ENCODE peak calls at places on chromosomes 4 and X, in six cellular contexts. N is neuronal stem cell, A is IMR-90, X is H9, R is mesenchymal stem cell, D is H1. U is an unnamed sample.
A peak's percentile ranks its signal among the peaks of the same experiment; 100 is the strongest.

GRCh38 chrX:123859409-123859827 is 435 bp upstream of the XIAP start:
- DNase-seq in R (no peak), N (peak; percentile 3), D (no peak), A (no peak), X (no peak), U (no peak)

GRCh38 chrX:40105791-40106676 is 8.3 kb upstream of the BCOR start:
- DNase-seq in X (peak; percentile 87), R (peak; percentile 71), A (no peak), N (no peak), D (no peak), U (peak; percentile 53)

GRCh38 chr4:23219779-23220408 is 527.2 kb downstream of the GBA3 start:
- DNase-seq in D (no peak), N (no peak), A (no peak), X (no peak), R (no peak), U (no peak)

GRCh38 chr4:145843148-145843547 is 95.5 kb downstream of the ZNF827 start:
- DNase-seq in A (peak; percentile 83), N (no peak), R (no peak), D (no peak), X (no peak), U (no peak)

GRCh38 chr4:75722417-75722816 is 2.0 kb upstream of the USO1 start:
- DNase-seq in A (no peak), N (no peak), D (no peak), R (no peak), X (no peak), U (no peak)

GRCh38 chrX:10620121-10620699 is at the start of gene MID1:
- DNase-seq in X (peak; percentile 82), N (peak; percentile 71), A (peak; percentile 80), D (no peak), R (peak; percentile 84), U (peak; percentile 34)

GRCh38 chr4:30619679-30620078 is 100.5 kb upstream of the PCDH7 start:
- DNase-seq in A (no peak), D (no peak), X (no peak), N (no peak), R (peak; percentile 40), U (no peak)

GRCh38 chr4:156496797-156497196 is 474.8 kb downstream of the PDGFC start:
- DNase-seq in A (peak; percentile 55), N (no peak), X (no peak), R (no peak), D (no peak), U (no peak)

GRCh38 chrX:139929876-139930275 is 3.0 kb downstream of the ATP11C start:
- DNase-seq in D (no peak), N (no peak), R (no peak), A (no peak), X (no peak), U (no peak)

GRCh38 chrX:103503163-103503852 is 16.0 kb downstream of the RAB40A start:
- DNase-seq in X (no peak), N (no peak), R (no peak), A (peak; percentile 33), D (no peak), U (peak; percentile 65)

GRCh38 chrX:76172325-76172887 is 456 bp upstream of the PBDC1 start:
- DNase-seq in D (no peak), A (no peak), N (peak; percentile 21), R (no peak), X (no peak), U (no peak)

GRCh38 chr4:126799971-126800722 is 832.6 kb upstream of the INTU start:
- DNase-seq in R (peak; percentile 54), N (no peak), D (no peak), X (no peak), A (peak; percentile 70), U (no peak)

GRCh38 chr4:22389240-22389871 is 126.5 kb downstream of the ADGRA3 start:
- DNase-seq in D (peak; percentile 27), N (peak; percentile 47), R (peak; percentile 80), A (peak; percentile 85), X (peak; percentile 63), U (peak; percentile 71)

GRCh38 chr4:54998991-54999390 is 126.4 kb downstream of the KDR start:
- DNase-seq in N (no peak), R (peak; percentile 36), D (no peak), A (peak; percentile 4), X (no peak), U (peak; percentile 7)

GRCh38 chrX:38561126-38561868 is at the start of gene TSPAN7:
- DNase-seq in A (peak; percentile 40), R (peak; percentile 31), X (peak; percentile 70), D (no peak), N (peak; percentile 65), U (peak; percentile 31)

GRCh38 chrX:66009231-66009845 is 30.5 kb downstream of the VSIG4 start:
- DNase-seq in X (no peak), R (no peak), A (no peak), D (no peak), N (no peak), U (no peak)

GRCh38 chrX:43753637-43754036 is 97.5 kb downstream of the MAOA start:
- DNase-seq in R (no peak), N (no peak), D (no peak), A (no peak), X (no peak), U (no peak)

GRCh38 chr4:185265942-185266341 is 56.5 kb downstream of the SNX25 start:
- DNase-seq in R (peak; percentile 74), X (no peak), A (peak; percentile 82), D (no peak), N (no peak), U (peak; percentile 15)

GRCh38 chr4:40607224-40607623 is 22.4 kb downstream of the RBM47 start:
- DNase-seq in D (no peak), N (no peak), X (no peak), R (peak; percentile 34), A (peak; percentile 27), U (no peak)

GRCh38 chr4:37132351-37132989 is 112.1 kb upstream of the NWD2 start:
- DNase-seq in R (no peak), D (no peak), X (no peak), N (no peak), A (no peak), U (peak; percentile 9)

GRCh38 chr4:173124209-173124865 is 44.3 kb upstream of the GALNT7 start:
- DNase-seq in D (no peak), N (no peak), A (no peak), X (no peak), R (no peak), U (no peak)

DNA sequence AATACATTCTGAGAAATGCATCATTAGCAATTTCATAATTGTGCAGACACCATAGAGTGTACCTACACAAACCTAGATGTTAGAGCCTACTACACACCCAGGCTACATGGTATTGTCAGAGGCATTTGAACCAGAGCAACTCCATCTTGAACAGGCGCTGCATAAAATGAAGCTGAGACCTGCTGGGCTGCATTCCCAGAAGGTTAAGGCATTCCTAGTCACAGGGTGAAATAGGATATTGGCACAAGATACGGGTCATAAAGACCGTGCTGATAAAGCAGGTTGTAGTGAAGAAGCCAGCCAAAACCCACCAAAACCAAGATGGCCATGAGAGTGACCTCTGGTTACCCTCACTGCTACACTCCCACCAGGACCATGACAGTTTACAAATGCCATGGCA is 116.4 kb downstream of the LARP7 start:
- DNase-seq in D (no peak), A (no peak), N (no peak), R (no peak), X (no peak), U (peak; percentile 75)
- H2BK5ac ChIP-seq in D (peak overlapping the region; percentile 98), A (no peak overlapping the region), N (no peak overlapping the region), R (no peak overlapping the region), X (no peak overlapping the region), U (no peak overlapping the region)

GRCh38 chr4:5816851-5817375 is 76.0 kb downstream of the CRMP1 start:
- DNase-seq in A (no peak), R (no peak), N (no peak), X (no peak), D (no peak), U (no peak)

GRCh38 chr4:5814421-5814820 is 78.5 kb downstream of the CRMP1 start:
- DNase-seq in N (no peak), A (no peak), R (no peak), D (no peak), X (no peak), U (no peak)

GRCh38 chr4:5815641-5816040 is 77.2 kb downstream of the CRMP1 start:
- DNase-seq in X (no peak), N (no peak), R (no peak), A (no peak), D (no peak), U (no peak)

GRCh38 chr4:5813882-5814255 is 79.0 kb downstream of the CRMP1 start:
- DNase-seq in N (no peak), R (no peak), A (no peak), D (no peak), X (no peak), U (no peak)

GRCh38 chr4:5816101-5816500 is 76.8 kb downstream of the CRMP1 start:
- DNase-seq in R (no peak), D (no peak), X (no peak), A (no peak), N (no peak), U (no peak)
- H3K18ac ChIP-seq in R (no peak overlapping the region), D (no peak overlapping the region), X (no peak overlapping the region), A (no peak overlapping the region), N (peak overlapping the region; percentile 15), U (no peak overlapping the region)

GRCh38 chr4:13911256-13911655 is 283.7 kb upstream of the BOD1L1 start:
- DNase-seq in X (no peak), D (no peak), A (no peak), R (no peak), N (no peak), U (no peak)

GRCh38 chr4:13912966-13913365 is 285.4 kb upstream of the BOD1L1 start:
- DNase-seq in A (peak; percentile 61), R (peak; percentile 75), D (no peak), N (no peak), X (no peak), U (no peak)

GRCh38 chr4:13910556-13910955 is 283.0 kb upstream of the BOD1L1 start:
- DNase-seq in R (no peak), A (no peak), N (no peak), D (no peak), X (no peak), U (no peak)

GRCh38 chr4:13908455-13908854 is 280.9 kb upstream of the BOD1L1 start:
- DNase-seq in A (no peak), N (no peak), R (no peak), D (no peak), X (no peak), U (no peak)

GRCh38 chr4:13912436-13912835 is 284.9 kb upstream of the BOD1L1 start:
- DNase-seq in R (no peak), X (no peak), D (no peak), N (no peak), A (peak; percentile 18), U (no peak)
- H4K91ac ChIP-seq in R (no peak overlapping the region), X (no peak overlapping the region), D (no peak overlapping the region), N (no peak overlapping the region), A (no peak overlapping the region), U (no peak overlapping the region)

DNA sequence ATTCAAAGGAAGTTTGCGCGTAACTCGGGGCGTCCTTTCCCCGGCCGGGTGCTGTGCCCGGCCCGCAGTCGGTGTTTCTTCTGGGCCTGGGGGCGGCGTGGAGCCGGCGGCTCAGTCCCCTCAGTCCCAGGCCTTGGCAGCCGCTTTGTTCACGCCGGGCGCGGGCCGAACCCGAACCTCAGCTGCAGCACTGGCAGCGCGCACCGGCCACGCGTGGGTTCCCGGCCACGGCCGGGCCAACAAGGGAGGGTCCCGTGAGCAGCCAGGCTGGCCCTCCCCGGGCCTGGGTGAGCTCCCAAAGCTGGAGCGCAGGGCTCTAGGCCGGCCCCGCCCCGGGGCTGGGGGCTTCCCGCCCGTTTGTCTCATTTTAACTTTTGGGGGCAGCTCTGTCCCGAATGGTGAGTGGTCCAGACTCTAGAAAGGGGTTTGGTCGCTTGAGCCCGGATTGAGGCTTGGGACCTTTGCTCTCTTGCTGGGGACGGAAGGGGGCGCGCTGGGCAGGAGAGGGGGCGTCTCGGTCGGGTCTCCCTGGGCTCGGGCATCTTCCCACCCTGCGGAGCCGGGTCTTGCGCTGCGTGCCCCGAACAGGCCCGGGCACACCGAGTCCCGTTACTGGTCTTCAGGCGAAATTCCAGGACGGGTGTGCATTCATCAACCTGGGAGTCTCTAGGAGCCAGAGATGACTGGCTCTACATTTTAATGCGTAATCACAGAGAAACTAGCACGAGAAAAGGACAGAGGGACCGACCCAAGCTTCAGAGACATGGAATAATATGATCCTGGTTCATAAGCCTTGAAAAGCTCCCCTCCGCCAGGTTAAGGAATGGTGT is 177.1 kb downstream of the CBR4 start:
- DNase-seq in R (peak; percentile 54), A (no peak), X (peak; percentile 71), N (no peak), D (no peak), U (peak; percentile 50)
- H2BK5ac ChIP-seq in R (peak overlapping the region; percentile 98), A (peak overlapping the region; percentile 88), X (no peak overlapping the region), N (peak overlapping the region; percentile 99), D (no peak overlapping the region), U (peak overlapping the region; percentile 98)